ENCODE peak calls at places on chromosomes 4 and X, in five cellular contexts. E is body of pancreas; O is SK-MEL-5; X is right atrium auricular region; A is stimulated activated CD8-positive, alpha-beta memory T cell treated with anti-CD3 and anti-CD28 coated beads, Interleukin-4, amount 100 ng/mL, for 4 hours. D is an unnamed sample.

GRCh38 chrX:111445485-111445884 is 33.5 kb upstream of the DCX start:
- DNase-seq in A (no peak), X (no peak), E (no peak), O (peak), D (no peak)

GRCh38 chrX:41558531-41558930 is 111.4 kb downstream of the NYX start:
- DNase-seq in A (no peak), X (no peak), E (no peak), O (peak), D (no peak)

GRCh38 chr4:23962462-23962861 is 72.6 kb upstream of the PPARGC1A start:
- DNase-seq in A (no peak), O (no peak), E (no peak), X (no peak), D (no peak)

GRCh38 chr4:180542445-180543100 is 1700.6 kb upstream of the TENM3 start:
- DNase-seq in A (no peak), E (no peak), X (no peak), O (peak), D (no peak)

GRCh38 chrX:2401201-2401589 is 99.6 kb downstream of the DHRSX start:
- DNase-seq in E (no peak), O (no peak), X (no peak), A (no peak), D (peak)

GRCh38 chr4:40283968-40284367 is 51.2 kb upstream of the CHRNA9 start:
- DNase-seq in A (peak), E (no peak), X (no peak), O (peak), D (no peak)

GRCh38 chr4:152806492-152807125 is 26.9 kb downstream of the ARFIP1 start:
- DNase-seq in O (no peak), X (no peak), E (no peak), A (no peak), D (no peak)

GRCh38 chr4:73603307-73603710 is 16.9 kb downstream of the RASSF6 start:
- DNase-seq in E (peak), O (no peak), X (no peak), A (no peak), D (no peak)

GRCh38 chr4:126957555-126958440 is 675.0 kb upstream of the INTU start:
- DNase-seq in A (no peak), X (no peak), O (peak), E (no peak), D (no peak)

GRCh38 chr4:125387770-125388169 is 73.0 kb downstream of the FAT4 start:
- DNase-seq in O (no peak), X (no peak), E (no peak), A (no peak), D (no peak)

GRCh38 chr4:11152684-11153083 is 276.0 kb downstream of the HS3ST1 start:
- DNase-seq in O (no peak), X (no peak), A (no peak), E (no peak), D (no peak)

GRCh38 chr4:53450773-53451172 is 73.3 kb downstream of the FIP1L1 start:
- DNase-seq in A (no peak), E (no peak), O (peak), X (no peak), D (no peak)

GRCh38 chrX:13658602-13659001 is 5.7 kb downstream of the TCEANC start:
- DNase-seq in E (no peak), A (no peak), O (peak), X (no peak), D (no peak)

GRCh38 chr4:42965326-42965725 is 72.8 kb downstream of the GRXCR1 start:
- DNase-seq in E (no peak), O (no peak), A (no peak), X (no peak), D (no peak)

GRCh38 chrX:153649178-153649914 is 2.3 kb downstream of the DUSP9 start:
- DNase-seq in E (peak), O (peak), X (no peak), A (no peak), D (no peak)

GRCh38 chr4:61493041-61493440 is 292.9 kb downstream of the ADGRL3 start:
- DNase-seq in O (no peak), A (no peak), E (no peak), X (no peak), D (no peak)

GRCh38 chr4:69549651-69550050 is 53.9 kb upstream of the UGT2B4 start:
- DNase-seq in O (no peak), E (no peak), X (no peak), A (no peak), D (no peak)

GRCh38 chr4:5759236-5760075 is 48.5 kb downstream of the EVC start:
- DNase-seq in E (no peak), O (no peak), X (peak), A (no peak), D (no peak)

GRCh38 chr4:55080174-55080865 is 45.1 kb downstream of the KDR start:
- DNase-seq in X (no peak), A (no peak), E (no peak), O (no peak), D (no peak)

GRCh38 chr4:177351611-177352010 is 41.9 kb downstream of the NEIL3 start:
- DNase-seq in O (no peak), E (no peak), A (no peak), X (no peak), D (no peak)

GRCh38 chr4:118931791-118932190 is 43.1 kb downstream of the SYNPO2 start:
- DNase-seq in E (no peak), X (no peak), A (no peak), O (no peak), D (no peak)

GRCh38 chr4:39048291-39048690 is 13.7 kb upstream of the KLHL5 start:
- DNase-seq in X (no peak), O (no peak), E (no peak), A (no peak), D (no peak)

GRCh38 chrX:39766085-39766726 is 331.6 kb downstream of the BCOR start:
- DNase-seq in A (no peak), X (no peak), O (no peak), E (no peak), D (no peak)

GRCh38 chrX:153588782-153589446 is 10.0 kb downstream of the CCNQ start:
- DNase-seq in E (no peak), A (no peak), X (no peak), O (no peak), D (no peak)

GRCh38 chrX:36867143-36867542 is 141.0 kb upstream of the FAM47C start:
- DNase-seq in A (no peak), E (no peak), O (peak), X (no peak), D (no peak)

GRCh38 chr4:109729155-109729562 is 711 bp downstream of the PLA2G12A start:
- DNase-seq in O (no peak), A (no peak), X (no peak), E (peak), D (no peak)

GRCh38 chr4:153156263-153156662 is 48.0 kb upstream of the TRIM2 start:
- DNase-seq in O (peak), E (no peak), A (no peak), X (no peak), D (no peak)

GRCh38 chr4:177159600-177159999 is 150.1 kb upstream of the NEIL3 start:
- DNase-seq in X (no peak), E (no peak), O (peak), A (no peak), D (no peak)

GRCh38 chr4:53431052-53431451 is 53.6 kb downstream of the FIP1L1 start:
- DNase-seq in O (no peak), X (no peak), E (no peak), A (no peak), D (no peak)

GRCh38 chr4:164396439-164396838 is 357.5 kb upstream of the SMIM31 start:
- DNase-seq in X (no peak), E (no peak), A (no peak), O (no peak), D (no peak)

GRCh38 chrX:26873736-26874135 is 589.4 kb downstream of the PPP4R3C start:
- DNase-seq in A (no peak), O (no peak), E (no peak), X (no peak), D (no peak)

GRCh38 chrX:70012756-70013155 is 37.0 kb downstream of the AWAT2 start:
- DNase-seq in A (no peak), E (no peak), X (no peak), O (no peak), D (no peak)

GRCh38 chr4:66927937-66928336 is 617.4 kb downstream of the CENPC start:
- DNase-seq in X (no peak), O (no peak), A (no peak), E (no peak), D (no peak)

GRCh38 chrX:29671426-29671825 is 543.9 kb upstream of the MAGEB2 start:
- DNase-seq in E (no peak), X (no peak), O (no peak), A (no peak), D (no peak)

GRCh38 chr4:72496119-72496518 is 72.9 kb downstream of the ADAMTS3 start:
- DNase-seq in A (no peak), E (no peak), O (peak), X (no peak), D (no peak)

GRCh38 chrX:119756926-119757635 is 1.3 kb upstream of the SOWAHD start:
- DNase-seq in E (no peak), O (no peak), X (no peak), A (no peak), D (no peak)

GRCh38 chr4:166600264-166600663 is 634.0 kb downstream of the SPOCK3 start:
- DNase-seq in X (no peak), A (no peak), O (no peak), E (no peak), D (no peak)

GRCh38 chrX:40459576-40460158 is 121.1 kb upstream of the ATP6AP2 start:
- DNase-seq in X (no peak), E (no peak), O (peak), A (no peak), D (no peak)

GRCh38 chr4:65825121-65825520 is 154.8 kb upstream of the EPHA5 start:
- DNase-seq in O (peak), A (no peak), E (no peak), X (no peak), D (no peak)

GRCh38 chr4:15413623-15414019 is 14.2 kb upstream of the C1QTNF7 start:
- DNase-seq in A (no peak), E (no peak), X (no peak), O (no peak), D (no peak)

D was measured in BJ.